ENCODE peak calls at places on chromosomes 6 and 20, in four cellular contexts. One of them, this sample, is unnamed.

GRCh38 chr6:79608334-79609224 is 22.6 kb upstream of the SH3BGRL2 start:
- DNase-seq in heart left ventricle: no peak
- DNase-seq in brain microvascular endothelial cell: no peak
- DNase-seq in mammary epithelial cell: no peak
- DNase-seq in this sample: no peak

GRCh38 chr6:150445486-150445885 is 76.7 kb downstream of the IYD start:
- DNase-seq in heart left ventricle: no peak
- DNase-seq in brain microvascular endothelial cell: no peak
- DNase-seq in mammary epithelial cell: no peak
- DNase-seq in this sample: no peak

GRCh38 chr6:33966536-33966935 is 162.7 kb upstream of the MLN start:
- DNase-seq in brain microvascular endothelial cell: no peak
- DNase-seq in mammary epithelial cell: no peak
- DNase-seq in heart left ventricle: no peak
- DNase-seq in this sample: no peak

GRCh38 chr6:7633361-7633760 is 43.4 kb downstream of the SNRNP48 start:
- DNase-seq in mammary epithelial cell: no peak
- DNase-seq in brain microvascular endothelial cell: no peak
- DNase-seq in heart left ventricle: no peak
- DNase-seq in this sample: no peak

GRCh38 chr20:11529046-11529445 is 388.6 kb upstream of the BTBD3 start:
- DNase-seq in heart left ventricle: no peak
- DNase-seq in brain microvascular endothelial cell: no peak
- DNase-seq in mammary epithelial cell: peak
- DNase-seq in this sample: no peak

GRCh38 chr6:63787021-63787420 is 151.4 kb downstream of the PHF3 start:
- DNase-seq in mammary epithelial cell: no peak
- DNase-seq in brain microvascular endothelial cell: no peak
- DNase-seq in heart left ventricle: no peak
- DNase-seq in this sample: peak

GRCh38 chr6:148525453-148525852 is 182.8 kb downstream of the SASH1 start:
- DNase-seq in heart left ventricle: no peak
- DNase-seq in mammary epithelial cell: no peak
- DNase-seq in brain microvascular endothelial cell: peak
- DNase-seq in this sample: peak

GRCh38 chr6:110098511-110099116 is 80.9 kb downstream of the WASF1 start:
- DNase-seq in heart left ventricle: no peak
- DNase-seq in brain microvascular endothelial cell: no peak
- DNase-seq in mammary epithelial cell: peak
- DNase-seq in this sample: no peak

GRCh38 chr6:114714836-114715507 is 372.1 kb upstream of the HS3ST5 start:
- DNase-seq in mammary epithelial cell: no peak
- DNase-seq in heart left ventricle: no peak
- DNase-seq in brain microvascular endothelial cell: no peak
- DNase-seq in this sample: no peak

GRCh38 chr6:134229520-134229919 is 88.4 kb downstream of the SGK1 start:
- DNase-seq in heart left ventricle: no peak
- DNase-seq in mammary epithelial cell: no peak
- DNase-seq in brain microvascular endothelial cell: no peak
- DNase-seq in this sample: no peak

GRCh38 chr6:143620461-143620860 is 57.3 kb upstream of the PHACTR2 start:
- DNase-seq in brain microvascular endothelial cell: peak
- DNase-seq in mammary epithelial cell: no peak
- DNase-seq in heart left ventricle: no peak
- DNase-seq in this sample: no peak

GRCh38 chr6:87482382-87482781 is 9.6 kb downstream of the SLC35A1 start:
- DNase-seq in mammary epithelial cell: no peak
- DNase-seq in heart left ventricle: no peak
- DNase-seq in brain microvascular endothelial cell: no peak
- DNase-seq in this sample: no peak

GRCh38 chr6:27250955-27251671 is 3.6 kb downstream of the PRSS16 start:
- DNase-seq in mammary epithelial cell: peak
- DNase-seq in brain microvascular endothelial cell: peak
- DNase-seq in heart left ventricle: no peak
- DNase-seq in this sample: no peak

GRCh38 chr6:115821798-115822197 is 238.9 kb downstream of the FRK start:
- DNase-seq in brain microvascular endothelial cell: no peak
- DNase-seq in heart left ventricle: no peak
- DNase-seq in mammary epithelial cell: no peak
- DNase-seq in this sample: no peak

GRCh38 chr6:159919011-159919511 is 28.3 kb downstream of the MAS1 start:
- DNase-seq in heart left ventricle: no peak
- DNase-seq in mammary epithelial cell: no peak
- DNase-seq in brain microvascular endothelial cell: peak
- DNase-seq in this sample: peak

GRCh38 chr6:142700032-142700431 is 244.9 kb downstream of the HIVEP2 start:
- DNase-seq in heart left ventricle: no peak
- DNase-seq in mammary epithelial cell: no peak
- DNase-seq in brain microvascular endothelial cell: no peak
- DNase-seq in this sample: no peak

GRCh38 chr6:33761922-33762629 is 15.4 kb upstream of the IP6K3 start:
- DNase-seq in heart left ventricle: peak
- DNase-seq in mammary epithelial cell: peak
- DNase-seq in brain microvascular endothelial cell: peak
- DNase-seq in this sample: no peak

GRCh38 chr6:45326698-45327417 is 1.3 kb upstream of the RUNX2 start:
- DNase-seq in mammary epithelial cell: no peak
- DNase-seq in heart left ventricle: no peak
- DNase-seq in brain microvascular endothelial cell: no peak
- DNase-seq in this sample: no peak

GRCh38 chr6:783966-784365 is 91.0 kb upstream of the EXOC2 start:
- DNase-seq in heart left ventricle: no peak
- DNase-seq in mammary epithelial cell: no peak
- DNase-seq in brain microvascular endothelial cell: peak
- DNase-seq in this sample: no peak

GRCh38 chr6:17086469-17086868 is 15.4 kb upstream of the STMND1 start:
- DNase-seq in heart left ventricle: peak
- DNase-seq in brain microvascular endothelial cell: peak
- DNase-seq in mammary epithelial cell: peak
- DNase-seq in this sample: peak

GRCh38 chr6:158758941-158759479 is 60.2 kb downstream of the EZR start:
- DNase-seq in mammary epithelial cell: no peak
- DNase-seq in brain microvascular endothelial cell: no peak
- DNase-seq in heart left ventricle: no peak
- DNase-seq in this sample: no peak

GRCh38 chr6:43910638-43911353 is 140.8 kb downstream of the VEGFA start:
- DNase-seq in heart left ventricle: no peak
- DNase-seq in brain microvascular endothelial cell: peak
- DNase-seq in mammary epithelial cell: peak
- DNase-seq in this sample: peak

GRCh38 chr20:44714701-44715494 is at the start of gene CCN5:
- DNase-seq in brain microvascular endothelial cell: peak
- DNase-seq in mammary epithelial cell: peak
- DNase-seq in heart left ventricle: peak
- DNase-seq in this sample: no peak

GRCh38 chr6:67501738-67502137 is 1133.3 kb upstream of the ADGRB3 start:
- DNase-seq in mammary epithelial cell: no peak
- DNase-seq in brain microvascular endothelial cell: no peak
- DNase-seq in heart left ventricle: no peak
- DNase-seq in this sample: no peak

GRCh38 chr6:2632943-2633584 is 117.7 kb downstream of the MYLK4 start:
- DNase-seq in brain microvascular endothelial cell: no peak
- DNase-seq in heart left ventricle: no peak
- DNase-seq in mammary epithelial cell: no peak
- DNase-seq in this sample: no peak

GRCh38 chr6:166556871-166557322 is 29.6 kb downstream of the RAMACL start:
- DNase-seq in brain microvascular endothelial cell: peak
- DNase-seq in heart left ventricle: peak
- DNase-seq in mammary epithelial cell: peak
- DNase-seq in this sample: peak

GRCh38 chr6:165774903-165775608 is 112.0 kb upstream of the PDE10A start:
- DNase-seq in brain microvascular endothelial cell: peak
- DNase-seq in mammary epithelial cell: no peak
- DNase-seq in heart left ventricle: peak
- DNase-seq in this sample: no peak

GRCh38 chr6:74603676-74604075 is 602.2 kb downstream of the COL12A1 start:
- DNase-seq in brain microvascular endothelial cell: no peak
- DNase-seq in heart left ventricle: no peak
- DNase-seq in mammary epithelial cell: no peak
- DNase-seq in this sample: no peak

GRCh38 chr6:123808556-123808955 is 4.9 kb downstream of the NKAIN2 start:
- DNase-seq in mammary epithelial cell: no peak
- DNase-seq in heart left ventricle: no peak
- DNase-seq in brain microvascular endothelial cell: no peak
- DNase-seq in this sample: no peak

GRCh38 chr20:17993546-17993945 is 24.7 kb downstream of the MGME1 start:
- DNase-seq in mammary epithelial cell: no peak
- DNase-seq in brain microvascular endothelial cell: no peak
- DNase-seq in heart left ventricle: no peak
- DNase-seq in this sample: no peak
- H3K4me3 ChIP-seq in mammary epithelial cell: no peak
- H3K4me3 ChIP-seq in brain microvascular endothelial cell: no peak
- H3K4me3 ChIP-seq in heart left ventricle: no peak
- H3K4me3 ChIP-seq in this sample: no peak

GRCh38 chr20:5119435-5120188 is at the start of gene PCNA:
- DNase-seq in heart left ventricle: peak
- DNase-seq in brain microvascular endothelial cell: peak
- DNase-seq in mammary epithelial cell: peak
- DNase-seq in this sample: peak
- TF ChIP-seq CTCF in heart left ventricle: no peak
- TF ChIP-seq CTCF in brain microvascular endothelial cell: no peak
- TF ChIP-seq CTCF in mammary epithelial cell: no peak
- TF ChIP-seq CTCF in this sample: no peak

DNA sequence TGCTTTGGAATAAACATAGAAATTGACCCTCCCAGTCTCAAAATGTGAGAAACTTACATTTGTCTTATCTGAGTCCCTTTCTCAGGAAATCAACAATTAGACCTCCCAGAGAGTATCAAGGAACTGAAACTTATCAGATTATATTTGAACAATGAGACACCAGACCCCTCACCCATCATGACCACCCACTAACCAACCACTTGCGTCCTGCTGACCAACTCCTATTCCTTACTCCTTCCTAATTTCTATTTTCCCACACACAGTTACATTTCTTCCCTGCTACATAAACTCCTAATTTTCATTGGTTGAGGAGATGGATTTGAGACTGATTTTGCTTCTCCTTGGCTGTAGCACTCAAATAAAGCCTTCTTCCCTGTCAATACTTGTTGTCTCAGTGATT is 97.9 kb downstream of the TPBG start:
- DNase-seq in mammary epithelial cell: no peak
- DNase-seq in heart left ventricle: no peak
- DNase-seq in brain microvascular endothelial cell: no peak
- DNase-seq in this sample: no peak
- H3K4me3 ChIP-seq in mammary epithelial cell: no peak
- H3K4me3 ChIP-seq in heart left ventricle: no peak
- H3K4me3 ChIP-seq in brain microvascular endothelial cell: no peak
- H3K4me3 ChIP-seq in this sample: no peak

GRCh38 chr20:49558826-49559225 is 9.1 kb downstream of the PTGIS start:
- DNase-seq in brain microvascular endothelial cell: no peak
- DNase-seq in heart left ventricle: no peak
- DNase-seq in mammary epithelial cell: no peak
- DNase-seq in this sample: no peak
- TF ChIP-seq CTCF in brain microvascular endothelial cell: no peak
- TF ChIP-seq CTCF in heart left ventricle: no peak
- TF ChIP-seq CTCF in mammary epithelial cell: no peak
- TF ChIP-seq CTCF in this sample: no peak

DNA sequence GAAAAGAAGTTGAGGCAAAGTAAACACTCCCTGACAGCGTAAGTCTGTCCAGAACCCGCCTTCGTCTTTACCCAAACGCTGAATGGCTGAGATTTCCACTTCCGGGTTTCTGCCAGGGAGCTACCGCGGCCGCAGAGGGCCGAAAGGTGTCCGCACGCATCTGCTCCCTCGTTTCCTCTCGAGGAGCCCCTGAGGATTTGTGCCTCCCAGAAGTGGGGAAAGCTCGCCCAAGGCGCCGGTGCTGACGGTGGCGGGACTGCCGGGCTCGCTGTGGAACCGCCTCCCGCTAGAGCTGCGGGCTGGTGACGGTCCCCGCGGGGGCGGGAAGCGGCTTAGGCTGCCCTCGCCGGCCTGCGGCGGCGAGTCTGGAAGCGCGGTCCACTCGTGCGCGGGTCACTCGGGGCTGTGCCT is 1760.2 kb upstream of the DEFB115 start:
- DNase-seq in heart left ventricle: peak
- DNase-seq in brain microvascular endothelial cell: no peak
- DNase-seq in mammary epithelial cell: no peak
- DNase-seq in this sample: no peak
- H3K4me3 ChIP-seq in heart left ventricle: peak
- H3K4me3 ChIP-seq in brain microvascular endothelial cell: no peak
- H3K4me3 ChIP-seq in mammary epithelial cell: no peak
- H3K4me3 ChIP-seq in this sample: peak

GRCh38 chr6:139109558-139109957 is 25.3 kb upstream of the HECA start:
- DNase-seq in mammary epithelial cell: no peak
- DNase-seq in brain microvascular endothelial cell: peak
- DNase-seq in heart left ventricle: no peak
- DNase-seq in this sample: no peak
- TF ChIP-seq CTCF in mammary epithelial cell: no peak
- TF ChIP-seq CTCF in brain microvascular endothelial cell: peak
- TF ChIP-seq CTCF in heart left ventricle: peak
- TF ChIP-seq CTCF in this sample: peak

GRCh38 chr20:3367125-3367524 is 40.3 kb downstream of the DNAAF9 start:
- DNase-seq in heart left ventricle: no peak
- DNase-seq in mammary epithelial cell: no peak
- DNase-seq in brain microvascular endothelial cell: no peak
- DNase-seq in this sample: no peak
- H3K4me3 ChIP-seq in heart left ventricle: no peak
- H3K4me3 ChIP-seq in mammary epithelial cell: no peak
- H3K4me3 ChIP-seq in brain microvascular endothelial cell: no peak
- H3K4me3 ChIP-seq in this sample: no peak

DNA sequence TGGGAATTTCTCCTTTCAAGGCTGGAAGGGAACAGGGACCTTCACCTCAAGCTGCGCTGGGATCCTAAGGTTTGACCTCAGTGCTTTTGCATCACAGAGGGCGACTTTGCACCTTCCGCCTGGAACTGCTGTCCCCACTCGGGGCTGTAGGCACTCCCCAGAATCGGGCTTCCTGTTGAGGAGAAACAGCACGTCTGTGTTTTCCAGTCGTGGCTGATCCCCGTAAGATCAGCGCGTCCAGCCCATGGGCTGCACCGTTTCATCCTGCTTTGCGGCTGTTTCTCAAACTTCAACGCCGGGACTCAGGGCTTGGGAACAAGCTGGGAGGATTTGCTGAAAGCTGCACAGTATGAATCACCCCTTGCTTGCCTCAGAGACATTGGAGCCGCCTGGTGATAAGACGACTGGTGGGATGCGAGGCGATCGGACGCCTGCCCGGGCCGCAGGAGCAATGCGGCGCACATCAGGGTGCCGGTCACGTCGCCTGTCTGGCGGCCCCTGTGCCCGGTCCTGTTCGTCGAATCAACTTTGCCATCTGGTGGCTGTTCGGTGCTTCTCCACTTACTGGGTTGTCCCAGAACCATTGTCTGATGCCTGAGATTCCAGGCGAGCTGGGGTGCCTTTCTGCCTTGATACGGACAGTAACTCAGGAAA is 53.6 kb upstream of the FRMD1 start:
- DNase-seq in mammary epithelial cell: no peak
- DNase-seq in heart left ventricle: peak
- DNase-seq in brain microvascular endothelial cell: peak
- DNase-seq in this sample: peak
- TF ChIP-seq CTCF in mammary epithelial cell: no peak
- TF ChIP-seq CTCF in heart left ventricle: peak
- TF ChIP-seq CTCF in brain microvascular endothelial cell: peak
- TF ChIP-seq CTCF in this sample: peak

DNA sequence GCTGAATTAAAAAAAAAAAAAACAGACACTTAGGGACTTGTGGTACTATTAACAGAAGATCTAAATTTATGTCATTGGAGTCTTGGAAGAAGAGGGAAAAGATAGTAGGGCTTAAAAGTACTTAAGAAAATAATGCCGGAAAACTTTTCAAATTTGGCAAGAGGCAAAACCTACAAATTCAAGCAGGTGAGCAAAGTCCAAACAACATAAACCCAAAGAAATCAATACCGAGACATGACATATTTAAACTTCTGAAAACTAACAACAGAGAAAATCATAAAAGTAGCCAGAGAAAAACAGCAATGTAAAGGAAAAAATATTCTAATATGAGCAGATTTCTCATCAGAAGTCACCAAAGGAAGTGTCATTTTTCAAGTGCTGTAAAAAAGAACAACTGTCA is 44.4 kb downstream of the EPM2A start:
- DNase-seq in brain microvascular endothelial cell: no peak
- DNase-seq in mammary epithelial cell: no peak
- DNase-seq in heart left ventricle: no peak
- DNase-seq in this sample: no peak
- H3K4me3 ChIP-seq in brain microvascular endothelial cell: no peak
- H3K4me3 ChIP-seq in mammary epithelial cell: no peak
- H3K4me3 ChIP-seq in heart left ventricle: no peak
- H3K4me3 ChIP-seq in this sample: no peak

This sample was measured in AG09309.